ENCODE peak calls at places on chromosomes 1 and 21, in five cellular contexts. One of them, this sample, is unnamed.

GRCh38 chr21:44306926-44307687 is 7.3 kb downstream of the PFKL start:
- DNase-seq in dorsolateral prefrontal cortex: no peak
- DNase-seq in HCT116: no peak
- DNase-seq in retina: no peak
- DNase-seq in H9: no peak
- DNase-seq in this sample: no peak

GRCh38 chr1:40058453-40059291 is 18.1 kb downstream of the CAP1 start:
- DNase-seq in HCT116: no peak
- DNase-seq in dorsolateral prefrontal cortex: no peak
- DNase-seq in retina: no peak
- DNase-seq in H9: no peak
- DNase-seq in this sample: no peak

GRCh38 chr1:206469933-206470691 is at the start of gene IKBKE:
- DNase-seq in dorsolateral prefrontal cortex: peak
- DNase-seq in HCT116: peak
- DNase-seq in retina: peak
- DNase-seq in H9: peak
- DNase-seq in this sample: peak

GRCh38 chr1:217139513-217139912 is 416.3 kb upstream of the ESRRG start:
- DNase-seq in HCT116: no peak
- DNase-seq in retina: peak
- DNase-seq in dorsolateral prefrontal cortex: no peak
- DNase-seq in H9: peak
- DNase-seq in this sample: peak

GRCh38 chr1:28417441-28418277 is 48.1 kb downstream of the PHACTR4 start:
- DNase-seq in retina: no peak
- DNase-seq in H9: no peak
- DNase-seq in dorsolateral prefrontal cortex: no peak
- DNase-seq in HCT116: peak
- DNase-seq in this sample: no peak

GRCh38 chr1:167601442-167602380 is 28.3 kb upstream of the RCSD1 start:
- DNase-seq in HCT116: no peak
- DNase-seq in dorsolateral prefrontal cortex: peak
- DNase-seq in retina: no peak
- DNase-seq in H9: no peak
- DNase-seq in this sample: no peak

GRCh38 chr1:26537951-26538352 is 8.4 kb downstream of the RPS6KA1 start:
- DNase-seq in HCT116: no peak
- DNase-seq in dorsolateral prefrontal cortex: peak
- DNase-seq in H9: peak
- DNase-seq in retina: no peak
- DNase-seq in this sample: peak

GRCh38 chr1:63319069-63320023 is 3.0 kb upstream of the FOXD3 start:
- DNase-seq in HCT116: no peak
- DNase-seq in H9: peak
- DNase-seq in retina: peak
- DNase-seq in dorsolateral prefrontal cortex: no peak
- DNase-seq in this sample: peak

GRCh38 chr1:35005711-35006110 is 20.6 kb upstream of the TMEM35B start:
- DNase-seq in retina: no peak
- DNase-seq in dorsolateral prefrontal cortex: no peak
- DNase-seq in HCT116: no peak
- DNase-seq in H9: no peak
- DNase-seq in this sample: no peak